ENCODE peak calls at places on chromosomes 11 and 22, in ten cellular contexts. R is stomach, Q is mammary epithelial cell, C is cardiac fibroblast, H is transverse colon, W is dorsolateral prefrontal cortex, D is psoas muscle, O is pancreas, L is cardiac muscle cell, Z is tibial nerve. X is an unnamed sample.

GRCh38 chr11:134039726-134040385 is 29.0 kb upstream of the JAM3 start:
- DNase-seq in R (no peak), Q (no peak), C (no peak), H (no peak), W (no peak), D (no peak), O (no peak), L (no peak), Z (no peak), X (no peak)

GRCh38 chr11:2300290-2300935 is 1.3 kb downstream of the C11orf21 start:
- DNase-seq in R (peak), Q (no peak), C (no peak), H (no peak), W (peak), D (no peak), O (peak), L (no peak), Z (no peak), X (no peak)

GRCh38 chr22:43131773-43132501 is 11.3 kb downstream of the MCAT start:
- DNase-seq in R (no peak), Q (no peak), C (no peak), H (no peak), W (no peak), D (no peak), O (no peak), L (no peak), Z (no peak), X (no peak)

GRCh38 chr22:48478529-48479265 is 1349.0 kb downstream of the BRD1 start:
- DNase-seq in R (no peak), Q (no peak), C (no peak), H (no peak), W (no peak), D (no peak), O (no peak), L (no peak), Z (no peak), X (no peak)

GRCh38 chr22:37617431-37617830 is 8.8 kb downstream of the GGA1 start:
- DNase-seq in R (no peak), Q (no peak), C (no peak), H (no peak), W (no peak), D (no peak), O (no peak), L (no peak), Z (no peak), X (no peak)

GRCh38 chr11:131614514-131615085 is 244.2 kb downstream of the NTM start:
- DNase-seq in R (no peak), Q (no peak), C (no peak), H (no peak), W (peak), D (no peak), O (no peak), L (no peak), Z (no peak), X (no peak)

GRCh38 chr11:134654161-134654915 is 242.3 kb upstream of the B3GAT1 start:
- DNase-seq in R (peak), Q (no peak), C (no peak), H (no peak), W (peak), D (no peak), O (no peak), L (no peak), Z (no peak), X (no peak)

GRCh38 chr11:40825435-40825834 is 634.0 kb downstream of the LRRC4C start:
- DNase-seq in R (no peak), Q (no peak), C (no peak), H (no peak), W (no peak), D (no peak), O (no peak), L (no peak), Z (no peak), X (no peak)

GRCh38 chr22:42553475-42554361 is at the start of gene SERHL2:
- DNase-seq in R (peak), Q (peak), C (peak), H (peak), W (peak), D (peak), O (peak), L (peak), Z (peak), X (peak)

GRCh38 chr11:45304992-45305335 is 18.8 kb upstream of the SYT13 start:
- DNase-seq in R (no peak), Q (no peak), C (no peak), H (no peak), W (no peak), D (no peak), O (no peak), L (no peak), Z (no peak), X (no peak)

GRCh38 chr11:133699071-133699470 is 146.2 kb downstream of the SPATA19 start:
- DNase-seq in R (no peak), Q (no peak), C (no peak), H (no peak), W (no peak), D (no peak), O (no peak), L (no peak), Z (no peak), X (no peak)

GRCh38 chr11:12125609-12126149 is 15.3 kb downstream of the MICAL2 start:
- DNase-seq in R (no peak), Q (peak), C (peak), H (no peak), W (no peak), D (no peak), O (no peak), L (no peak), Z (no peak), X (no peak)

GRCh38 chr11:69367211-69367964 is 73.4 kb downstream of the MYEOV start:
- DNase-seq in R (peak), Q (no peak), C (no peak), H (no peak), W (no peak), D (no peak), O (no peak), L (no peak), Z (no peak), X (no peak)

GRCh38 chr11:111586305-111586915 is 15.8 kb upstream of the SIK2 start:
- DNase-seq in R (peak), Q (peak), C (peak), H (no peak), W (no peak), D (no peak), O (peak), L (peak), Z (no peak), X (no peak)

GRCh38 chr11:9030601-9031000 is 26.8 kb upstream of the NRIP3 start:
- DNase-seq in R (peak), Q (peak), C (no peak), H (no peak), W (no peak), D (no peak), O (no peak), L (no peak), Z (no peak), X (no peak)

GRCh38 chr22:41531422-41531727 is 12.9 kb downstream of the POLR3H start:
- DNase-seq in R (no peak), Q (no peak), C (no peak), H (no peak), W (no peak), D (no peak), O (no peak), L (no peak), Z (no peak), X (no peak)

GRCh38 chr22:49638788-49639187 is 188.9 kb downstream of the BRD1 start:
- DNase-seq in R (no peak), Q (no peak), C (no peak), H (no peak), W (peak), D (no peak), O (no peak), L (no peak), Z (no peak), X (no peak)

GRCh38 chr11:131810511-131810910 is 440.1 kb downstream of the NTM start:
- DNase-seq in R (no peak), Q (no peak), C (no peak), H (no peak), W (no peak), D (no peak), O (no peak), L (no peak), Z (no peak), X (no peak)

GRCh38 chr11:17991799-17992433 is 20.9 kb downstream of the SERGEF start:
- DNase-seq in R (peak), Q (peak), C (peak), H (peak), W (no peak), D (no peak), O (no peak), L (peak), Z (no peak), X (peak)

GRCh38 chr22:31659246-31659645 is 2.8 kb downstream of the PISD start:
- DNase-seq in R (no peak), Q (peak), C (no peak), H (no peak), W (no peak), D (no peak), O (no peak), L (no peak), Z (no peak), X (no peak)

GRCh38 chr22:44309137-44309536 is 3.6 kb downstream of the SHISAL1 start:
- DNase-seq in R (no peak), Q (peak), C (peak), H (peak), W (no peak), D (peak), O (no peak), L (no peak), Z (no peak), X (no peak)

GRCh38 chr22:38754247-38755154 is 1.3 kb downstream of the SUN2 start:
- DNase-seq in R (peak), Q (peak), C (peak), H (peak), W (no peak), D (peak), O (peak), L (peak), Z (peak), X (peak)

GRCh38 chr22:36330127-36330526 is 57.6 kb downstream of the MYH9 start:
- DNase-seq in R (no peak), Q (no peak), C (no peak), H (no peak), W (no peak), D (no peak), O (no peak), L (no peak), Z (no peak), X (no peak)

GRCh38 chr11:115463606-115464005 is 40.6 kb downstream of the CADM1 start:
- DNase-seq in R (no peak), Q (no peak), C (no peak), H (no peak), W (no peak), D (no peak), O (no peak), L (no peak), Z (no peak), X (no peak)

GRCh38 chr11:1827095-1827797 is 7.5 kb upstream of the SYT8 start:
- DNase-seq in R (peak), Q (peak), C (peak), H (peak), W (peak), D (peak), O (peak), L (no peak), Z (peak), X (no peak)

GRCh38 chr11:65861165-65861505 is 902 bp downstream of the MUS81 start:
- DNase-seq in R (no peak), Q (no peak), C (no peak), H (peak), W (no peak), D (no peak), O (no peak), L (no peak), Z (no peak), X (no peak)

GRCh38 chr22:50523806-50524663 is 1.4 kb downstream of the SCO2 start:
- DNase-seq in R (no peak), Q (no peak), C (no peak), H (peak), W (no peak), D (no peak), O (no peak), L (no peak), Z (no peak), X (no peak)

GRCh38 chr22:47129902-47130301 is 367.5 kb downstream of the TBC1D22A start:
- DNase-seq in R (peak), Q (peak), C (no peak), H (peak), W (no peak), D (no peak), O (no peak), L (no peak), Z (no peak), X (peak)

GRCh38 chr11:26994579-26995210 is 783 bp downstream of the FIBIN start:
- DNase-seq in R (no peak), Q (no peak), C (no peak), H (no peak), W (no peak), D (peak), O (peak), L (no peak), Z (no peak), X (no peak)

GRCh38 chr11:6298605-6299004 is 21.7 kb downstream of the CAVIN3 start:
- DNase-seq in R (peak), Q (peak), C (peak), H (peak), W (no peak), D (peak), O (peak), L (peak), Z (no peak), X (no peak)

GRCh38 chr11:12729941-12730340 is 55.7 kb downstream of the TEAD1 start:
- DNase-seq in R (no peak), Q (no peak), C (no peak), H (no peak), W (no peak), D (no peak), O (no peak), L (no peak), Z (no peak), X (peak)

GRCh38 chr11:13429836-13430235 is 33.2 kb downstream of the BTBD10 start:
- DNase-seq in R (no peak), Q (no peak), C (no peak), H (no peak), W (no peak), D (no peak), O (no peak), L (no peak), Z (no peak), X (no peak)

GRCh38 chr22:19766506-19767426 is 6.2 kb downstream of the TBX1 start:
- DNase-seq in R (peak), Q (no peak), C (peak), H (peak), W (no peak), D (peak), O (peak), L (peak), Z (no peak), X (no peak)
- H3K4me3 ChIP-seq in R (peak), Q (peak), C (peak), H (no peak), W (no peak), D (peak), O (peak), L (peak), Z (peak), X (no peak)

DNA sequence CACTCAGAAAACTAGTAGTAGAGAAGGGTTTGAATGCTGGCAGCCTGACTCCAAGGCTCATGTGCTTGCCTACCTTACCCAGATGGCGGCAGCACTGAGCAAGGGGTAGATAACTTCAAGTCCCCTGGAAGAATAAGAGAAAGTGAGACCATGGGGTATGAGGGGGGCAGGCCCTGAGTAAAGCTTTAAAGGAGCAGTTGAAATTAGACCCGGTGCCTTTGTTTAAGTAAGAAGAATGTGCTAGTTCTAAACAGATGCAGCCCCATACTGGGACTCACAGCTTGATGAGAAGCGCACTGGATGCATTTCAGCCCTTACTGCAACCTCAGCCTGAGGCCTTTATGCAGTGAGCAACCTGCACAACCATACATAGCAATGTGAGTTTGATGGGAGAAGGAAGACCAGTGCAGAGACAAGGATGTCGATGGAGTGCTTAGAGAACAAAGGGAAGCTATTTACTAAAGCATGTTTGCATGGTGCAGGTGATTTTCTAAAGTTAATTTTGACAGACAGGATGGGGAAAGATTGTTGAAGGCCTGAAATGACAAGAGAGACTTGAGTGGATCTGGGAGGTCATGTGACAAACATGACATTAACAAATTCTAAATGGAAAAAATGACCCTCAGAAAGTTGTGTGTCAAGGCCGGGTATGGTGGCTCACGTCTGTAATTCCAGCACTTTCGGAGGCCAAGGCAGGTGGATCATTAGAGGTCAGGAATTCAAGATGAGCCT is 27.1 kb upstream of the TMA7B start:
- DNase-seq in R (peak), Q (no peak), C (peak), H (peak), W (no peak), D (no peak), O (peak), L (peak), Z (no peak), X (no peak)
- TF ChIP-seq CTCF in R (no peak), Q (peak), C (peak), H (peak), W (no peak), D (peak), O (peak), L (peak), Z (peak), X (peak)

GRCh38 chr22:30574095-30574981 is at the start of gene GAL3ST1:
- DNase-seq in R (peak), Q (no peak), C (no peak), H (peak), W (peak), D (no peak), O (peak), L (peak), Z (no peak), X (no peak)
- H3K4me3 ChIP-seq in R (peak), Q (no peak), C (no peak), H (no peak), W (peak), D (peak), O (peak), L (peak), Z (peak), X (no peak)

GRCh38 chr11:11010624-11011127 is 152.8 kb upstream of the ZBED5 start:
- DNase-seq in R (peak), Q (peak), C (peak), H (peak), W (peak), D (peak), O (no peak), L (peak), Z (no peak), X (no peak)
- TF ChIP-seq CTCF in R (no peak), Q (peak), C (peak), H (peak), W (no peak), D (peak), O (no peak), L (peak), Z (peak), X (peak)

DNA sequence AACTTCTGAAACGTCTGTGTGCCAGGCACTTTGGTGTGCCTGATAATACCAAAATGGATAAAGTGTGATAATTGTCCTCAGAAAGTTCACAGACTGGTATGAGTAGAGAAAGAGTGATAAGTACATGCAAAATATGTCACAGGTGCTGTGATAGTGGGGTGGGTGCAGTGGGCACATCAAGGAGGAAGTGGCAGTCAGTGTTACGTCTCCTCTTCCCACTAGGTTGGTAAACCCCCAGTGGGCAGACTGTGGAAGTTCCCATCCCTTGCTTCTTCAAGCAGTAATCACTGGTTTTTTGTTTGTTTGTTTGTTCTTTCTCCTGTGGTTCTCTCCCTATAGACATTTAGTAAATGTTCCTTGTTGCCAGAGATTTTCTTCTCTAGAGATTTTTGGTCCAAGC is 5.4 kb downstream of the RNF121 start:
- DNase-seq in R (no peak), Q (no peak), C (no peak), H (no peak), W (no peak), D (no peak), O (no peak), L (no peak), Z (no peak), X (no peak)
- H3K4me3 ChIP-seq in R (no peak), Q (no peak), C (no peak), H (no peak), W (no peak), D (no peak), O (no peak), L (no peak), Z (no peak), X (no peak)

GRCh38 chr22:17898375-17898774 is 124.1 kb upstream of the BID start:
- DNase-seq in R (no peak), Q (no peak), C (no peak), H (no peak), W (no peak), D (no peak), O (no peak), L (no peak), Z (no peak), X (no peak)

GRCh38 chr22:17897411-17897810 is 123.1 kb upstream of the BID start:
- DNase-seq in R (no peak), Q (peak), C (no peak), H (no peak), W (no peak), D (no peak), O (no peak), L (no peak), Z (no peak), X (no peak)

GRCh38 chr22:17893900-17894299 is 119.6 kb upstream of the BID start:
- DNase-seq in R (no peak), Q (no peak), C (no peak), H (peak), W (no peak), D (no peak), O (no peak), L (no peak), Z (no peak), X (no peak)

GRCh38 chr22:17897864-17898263 is 123.6 kb upstream of the BID start:
- DNase-seq in R (no peak), Q (no peak), C (no peak), H (no peak), W (no peak), D (no peak), O (no peak), L (no peak), Z (no peak), X (no peak)

DNA sequence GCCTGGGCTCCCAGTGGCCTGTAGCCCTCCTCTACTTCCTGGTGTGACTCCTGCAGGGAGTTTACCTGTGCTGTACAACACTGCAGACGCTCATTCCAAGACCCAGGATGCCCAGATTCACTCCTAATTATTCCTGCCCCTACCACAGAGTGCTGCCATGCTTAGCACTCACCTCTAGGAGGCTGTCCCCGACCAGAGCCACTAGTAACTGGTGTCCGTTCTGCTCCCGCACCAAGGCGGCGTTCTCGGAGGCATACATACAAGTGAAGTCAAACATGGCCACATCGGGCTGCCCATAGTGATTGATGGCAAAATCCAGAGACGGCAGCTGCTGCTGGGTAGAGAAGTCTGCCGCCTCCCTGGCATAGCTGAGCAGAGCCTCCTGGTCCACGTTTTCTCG is 122.3 kb upstream of the BID start:
- DNase-seq in R (peak), Q (no peak), C (no peak), H (no peak), W (peak), D (peak), O (no peak), L (peak), Z (no peak), X (no peak)
- TF ChIP-seq CTCF in R (peak), Q (peak), C (peak), H (peak), W (peak), D (peak), O (no peak), L (peak), Z (peak), X (peak)

DNA sequence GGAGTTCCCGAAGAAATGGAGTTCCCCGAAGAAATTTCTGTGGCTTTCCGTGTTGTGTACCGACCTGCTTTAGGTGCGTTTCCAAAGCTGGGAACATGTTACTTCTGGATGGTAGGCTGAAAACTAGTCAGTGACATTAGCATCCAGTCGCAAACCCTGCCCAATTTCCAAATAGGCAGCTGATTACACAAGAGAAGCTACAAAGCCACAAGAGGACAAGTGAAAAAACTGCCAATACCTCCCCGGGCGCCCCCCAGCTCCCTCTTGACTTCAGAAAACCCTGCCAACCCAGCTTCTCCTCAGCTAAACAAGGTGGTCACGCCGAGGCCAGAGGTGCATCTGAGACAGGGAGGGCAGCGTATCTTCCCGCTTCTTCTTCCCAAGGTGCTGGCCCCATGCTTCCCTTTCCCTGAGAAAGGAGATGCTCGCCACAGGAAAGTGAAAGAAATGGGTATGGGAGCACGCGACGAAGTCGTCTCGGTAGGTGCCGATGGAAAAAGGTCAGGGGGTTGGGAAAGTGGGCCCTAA is 551 bp downstream of the AGBL2 start:
- DNase-seq in R (no peak), Q (peak), C (peak), H (peak), W (no peak), D (peak), O (no peak), L (peak), Z (no peak), X (no peak)
- H3K4me3 ChIP-seq in R (peak), Q (peak), C (peak), H (peak), W (peak), D (peak), O (peak), L (peak), Z (peak), X (peak)

X was measured in LNCaP clone FGC.